ENCODE peak calls at places on chromosomes 2 and 18, in five cellular contexts. M is renal cortical epithelial cell, L is COLO829, D is K562, T is AML-193. G is an unnamed sample.

GRCh38 chr2:233834378-233834777 is 20.0 kb downstream of the HJURP start:
- DNase-seq in M (no peak), L (no peak), D (no peak), T (no peak), G (no peak)

GRCh38 chr18:72867721-72868665 is at the start of gene NETO1:
- DNase-seq in M (no peak), L (no peak), D (no peak), T (no peak), G (no peak)

GRCh38 chr2:30233142-30233961 is 2.0 kb downstream of the LBH start:
- DNase-seq in M (no peak), L (no peak), D (no peak), T (no peak), G (no peak)

GRCh38 chr2:13040043-13040442 is 323.3 kb downstream of the TRIB2 start:
- DNase-seq in M (no peak), L (no peak), D (no peak), T (no peak), G (no peak)

GRCh38 chr2:155020246-155020645 is 321.8 kb downstream of the KCNJ3 start:
- DNase-seq in M (no peak), L (no peak), D (no peak), T (no peak), G (no peak)

GRCh38 chr2:40218679-40219078 is 233.2 kb downstream of the SLC8A1 start:
- DNase-seq in M (peak), L (no peak), D (no peak), T (no peak), G (no peak)

GRCh38 chr2:98455494-98455976 is 10.9 kb downstream of the INPP4A start:
- DNase-seq in M (peak), L (no peak), D (no peak), T (peak), G (no peak)

GRCh38 chr18:68803371-68803770 is 5.5 kb downstream of the CCDC102B start:
- DNase-seq in M (peak), L (no peak), D (no peak), T (no peak), G (no peak)

GRCh38 chr2:74524005-74524404 is 2.0 kb downstream of the DQX1 start:
- DNase-seq in M (no peak), L (no peak), D (no peak), T (no peak), G (no peak)

GRCh38 chr2:9003366-9003615 is 193 bp downstream of the MBOAT2 start:
- DNase-seq in M (no peak), L (no peak), D (no peak), T (no peak), G (no peak)

GRCh38 chr2:148794558-148794957 is 80.5 kb upstream of the KIF5C start:
- DNase-seq in M (peak), L (no peak), D (no peak), T (no peak), G (no peak)

GRCh38 chr2:159882069-159882468 is 84.1 kb upstream of the CD302 start:
- DNase-seq in M (no peak), L (no peak), D (no peak), T (no peak), G (no peak)

GRCh38 chr18:39594206-39594605 is 2028.6 kb upstream of the CELF4 start:
- DNase-seq in M (no peak), L (no peak), D (no peak), T (no peak), G (no peak)

GRCh38 chr2:25077792-25078170 is 35.9 kb downstream of the EFR3B start:
- DNase-seq in M (no peak), L (no peak), D (no peak), T (no peak), G (no peak)

GRCh38 chr2:198296665-198297308 is 492.4 kb downstream of the PLCL1 start:
- DNase-seq in M (peak), L (peak), D (peak), T (peak), G (peak)

GRCh38 chr2:61789807-61790602 is 63.9 kb downstream of the FAM161A start:
- DNase-seq in M (no peak), L (no peak), D (no peak), T (no peak), G (no peak)

GRCh38 chr2:109613922-109614714 is at the start of the genes SEPTIN10 and SOWAHC:
- DNase-seq in M (peak), L (peak), D (no peak), T (no peak), G (peak)

GRCh38 chr2:111900859-111901258 is 2.5 kb downstream of the MERTK start:
- DNase-seq in M (no peak), L (no peak), D (peak), T (peak), G (peak)

GRCh38 chr2:88753833-88754584 is 62.5 kb downstream of the RPIA start:
- DNase-seq in M (peak), L (no peak), D (no peak), T (no peak), G (no peak)

GRCh38 chr2:229731916-229732315 is 17.6 kb upstream of the DNER start:
- DNase-seq in M (peak), L (no peak), D (no peak), T (no peak), G (no peak)

GRCh38 chr2:16137080-16137755 is 196.9 kb downstream of the MYCN start:
- DNase-seq in M (peak), L (no peak), D (no peak), T (no peak), G (no peak)

GRCh38 chr2:239393941-239394340 is 6.9 kb downstream of the HDAC4 start:
- DNase-seq in M (peak), L (peak), D (no peak), T (no peak), G (no peak)

GRCh38 chr2:75146903-75147332 is 52.4 kb downstream of the TACR1 start:
- DNase-seq in M (peak), L (no peak), D (no peak), T (peak), G (peak)

GRCh38 chr18:25229080-25229479 is 122.9 kb downstream of the ZNF521 start:
- DNase-seq in M (no peak), L (no peak), D (peak), T (no peak), G (no peak)

GRCh38 chr2:134372611-134373131 is 118.8 kb downstream of the MGAT5 start:
- DNase-seq in M (peak), L (peak), D (no peak), T (no peak), G (no peak)

GRCh38 chr18:50143295-50143694 is 51.7 kb downstream of the MYO5B start:
- DNase-seq in M (no peak), L (no peak), D (no peak), T (no peak), G (no peak)

GRCh38 chr2:31735716-31736115 is 155.0 kb upstream of the SRD5A2 start:
- DNase-seq in M (no peak), L (no peak), D (no peak), T (peak), G (no peak)

G was measured in HuH-7.